ENCODE peak calls at places on chromosomes 12 and 14, in eight cellular contexts. J is cardiac muscle cell, W is psoas muscle, Q is endothelial cell, O is fibroblast of lung, M is brain microvascular endothelial cell, G is AG09309, K is A673. V is an unnamed sample.

GRCh38 chr14:94143239-94143638 is 13.8 kb upstream of the IFI27L2 start:
- DNase-seq in J (no peak), W (no peak), Q (peak; percentile 45), O (no peak), M (no peak), G (no peak), K (no peak), V (no peak)

GRCh38 chr12:95533985-95534384 is 17.3 kb downstream of the USP44 start:
- DNase-seq in J (no peak), W (no peak), Q (no peak), O (no peak), M (no peak), G (no peak), K (no peak), V (no peak)

GRCh38 chr12:109053382-109054123 is 1.2 kb downstream of the USP30 start:
- DNase-seq in J (peak; percentile 2), W (no peak), Q (no peak), O (peak; percentile 1), M (no peak), G (no peak), K (no peak), V (no peak)

GRCh38 chr12:47079894-47080724 is at the start of gene AMIGO2:
- DNase-seq in J (peak; percentile 79), W (peak; percentile 57), Q (peak; percentile 62), O (peak; percentile 61), M (peak; percentile 61), G (no peak), K (peak; percentile 78), V (peak; percentile 50)

GRCh38 chr12:559907-560455 is 100.2 kb downstream of the B4GALNT3 start:
- DNase-seq in J (no peak), W (no peak), Q (no peak), O (no peak), M (no peak), G (no peak), K (no peak), V (no peak)

GRCh38 chr14:74514471-74514932 is 20.9 kb downstream of the ISCA2 start:
- DNase-seq in J (peak; percentile 78), W (peak; percentile 70), Q (no peak), O (peak; percentile 59), M (peak; percentile 78), G (peak; percentile 61), K (no peak), V (no peak)

GRCh38 chr14:38203929-38204716 is 3.6 kb upstream of the SSTR1 start:
- DNase-seq in J (no peak), W (no peak), Q (no peak), O (no peak), M (no peak), G (no peak), K (no peak), V (no peak)

GRCh38 chr12:130526813-130527212 is 189.1 kb downstream of the PIWIL1 start:
- DNase-seq in J (no peak), W (no peak), Q (peak; percentile 52), O (no peak), M (peak; percentile 2), G (no peak), K (peak; percentile 24), V (no peak)

GRCh38 chr14:60862283-60862682 is 118.6 kb downstream of the TRMT5 start:
- DNase-seq in J (peak; percentile 47), W (no peak), Q (no peak), O (peak; percentile 84), M (no peak), G (no peak), K (peak; percentile 53), V (no peak)

GRCh38 chr14:64465208-64465821 is at the start of gene AKAP5:
- DNase-seq in J (peak; percentile 45), W (peak; percentile 41), Q (peak; percentile 86), O (peak; percentile 18), M (no peak), G (no peak), K (peak; percentile 75), V (peak; percentile 67)

GRCh38 chr12:79685068-79685467 is 5.7 kb downstream of the PAWR start:
- DNase-seq in J (peak; percentile 27), W (no peak), Q (no peak), O (peak; percentile 70), M (no peak), G (no peak), K (no peak), V (no peak)

GRCh38 chr14:70822706-70823185 is 13.4 kb upstream of the MAP3K9 start:
- DNase-seq in J (peak; percentile 69), W (no peak), Q (peak; percentile 56), O (no peak), M (no peak), G (no peak), K (no peak), V (no peak)

GRCh38 chr14:88639221-88639620 is 76.4 kb downstream of the ZC3H14 start:
- DNase-seq in J (no peak), W (no peak), Q (no peak), O (no peak), M (no peak), G (no peak), K (no peak), V (no peak)

GRCh38 chr12:27592548-27592947 is 68.5 kb downstream of the PPFIBP1 start:
- DNase-seq in J (peak; percentile 72), W (no peak), Q (no peak), O (peak; percentile 66), M (peak; percentile 88), G (no peak), K (no peak), V (no peak)

GRCh38 chr14:29039171-29039570 is 272.6 kb downstream of the FOXG1 start:
- DNase-seq in J (no peak), W (no peak), Q (no peak), O (peak; percentile 20), M (no peak), G (no peak), K (peak; percentile 19), V (no peak)

GRCh38 chr12:8493084-8493483 is 20.2 kb upstream of the CLEC4D start:
- DNase-seq in J (no peak), W (no peak), Q (no peak), O (no peak), M (no peak), G (no peak), K (no peak), V (no peak)

GRCh38 chr14:23025181-23025788 is 9.4 kb downstream of the PSMB5 start:
- DNase-seq in J (no peak), W (no peak), Q (no peak), O (peak; percentile 14), M (no peak), G (no peak), K (peak; percentile 98), V (no peak)

GRCh38 chr12:79452906-79453305 is 237.9 kb downstream of the PAWR start:
- DNase-seq in J (no peak), W (no peak), Q (no peak), O (no peak), M (no peak), G (no peak), K (no peak), V (no peak)

GRCh38 chr14:88249266-88249665 is 73.8 kb downstream of the KCNK10 start:
- DNase-seq in J (no peak), W (no peak), Q (no peak), O (no peak), M (no peak), G (no peak), K (no peak), V (no peak)

GRCh38 chr12:87820524-87821194 is 208.5 kb downstream of the C12orf50 start:
- DNase-seq in J (peak; percentile 63), W (no peak), Q (no peak), O (peak; percentile 44), M (peak; percentile 84), G (no peak), K (no peak), V (no peak)

GRCh38 chr14:37585971-37586759 is 8.9 kb downstream of the FOXA1 start:
- DNase-seq in J (no peak), W (no peak), Q (no peak), O (no peak), M (no peak), G (no peak), K (no peak), V (no peak)

GRCh38 chr12:71958993-71959588 is 20.4 kb downstream of the TPH2 start:
- DNase-seq in J (no peak), W (no peak), Q (no peak), O (peak; percentile 9), M (peak; percentile 19), G (no peak), K (peak; percentile 52), V (no peak)

GRCh38 chr14:51661504-51661903 is 9.8 kb downstream of the FRMD6 start:
- DNase-seq in J (no peak), W (no peak), Q (no peak), O (no peak), M (no peak), G (no peak), K (no peak), V (no peak)

GRCh38 chr12:112234303-112234702 is 108.9 kb downstream of the TRAFD1 start:
- DNase-seq in J (no peak), W (no peak), Q (no peak), O (no peak), M (no peak), G (no peak), K (no peak), V (no peak)
- TF ChIP-seq CTCF in J (no peak), W (no peak), Q (no peak), O (no peak), M (no peak), G (no peak), K (no peak), V (no peak)

DNA sequence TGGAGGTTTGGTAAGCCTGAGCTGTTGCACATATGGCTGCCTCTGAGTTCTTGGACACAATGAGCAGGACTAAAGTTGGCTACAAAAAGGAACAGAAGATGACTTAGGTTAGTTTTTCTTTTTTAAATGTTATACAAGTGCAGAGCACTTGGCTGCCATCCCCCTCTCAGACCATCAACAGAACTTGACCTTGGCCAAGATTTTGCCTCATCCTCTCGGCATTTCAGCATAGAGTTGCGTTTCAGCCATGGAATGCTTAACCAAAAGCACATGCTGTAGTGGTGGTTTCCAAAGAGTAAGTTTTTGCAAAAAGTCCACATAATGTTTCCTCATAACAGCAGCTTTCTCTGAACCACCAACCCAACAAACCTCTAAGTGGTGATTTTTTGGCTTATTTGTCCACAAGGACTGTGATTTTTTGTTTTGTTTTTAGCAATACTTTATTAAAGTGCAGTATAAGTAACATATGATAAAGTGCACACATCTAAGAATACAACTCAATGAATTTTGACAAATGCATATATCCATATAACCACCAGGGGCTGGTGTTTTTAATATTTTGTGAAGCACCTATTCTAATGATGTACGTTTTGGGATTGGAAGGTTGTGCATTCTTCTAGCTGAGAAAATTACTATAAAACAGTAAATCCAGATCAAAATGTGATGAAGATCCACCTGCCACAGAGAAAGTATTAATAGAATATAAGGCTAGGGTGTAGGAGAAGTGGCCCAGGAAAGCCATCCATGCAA is 12.1 kb upstream of the GALNT16 start:
- DNase-seq in J (peak; percentile 76), W (peak; percentile 46), Q (no peak), O (peak; percentile 95), M (no peak), G (peak; percentile 91), K (no peak), V (no peak)
- TF ChIP-seq CTCF in J (peak; percentile 38), W (peak; percentile 12), Q (peak; percentile 76), O (peak; percentile 32), M (no peak), G (no peak), K (peak; percentile 41), V (no peak)

GRCh38 chr12:105288311-105288996 is 42.0 kb upstream of the C12orf75 start:
- DNase-seq in J (no peak), W (no peak), Q (no peak), O (no peak), M (no peak), G (no peak), K (no peak), V (no peak)
- TF ChIP-seq CTCF in J (no peak), W (no peak), Q (no peak), O (no peak), M (no peak), G (no peak), K (no peak), V (no peak)

GRCh38 chr12:85468356-85469157 is 188.5 kb downstream of the ALX1 start:
- DNase-seq in J (peak; percentile 76), W (no peak), Q (peak; percentile 60), O (peak; percentile 73), M (peak; percentile 63), G (peak; percentile 23), K (peak; percentile 83), V (no peak)
- TF ChIP-seq CTCF in J (peak; percentile 84), W (peak; percentile 59), Q (peak; percentile 76), O (peak; percentile 89), M (peak; percentile 87), G (peak; percentile 81), K (peak; percentile 83), V (no peak)

V was measured in activated B cell treated with CpG ODN at 0.5 μM for 24 hours.